ENCODE peak calls at places on chromosomes 6 and 20, in six cellular contexts. G is naive thymus-derived CD4-positive, alpha-beta T cell; W is left ventricle myocardium inferior; D is astrocyte; C is CD4-positive, CD25-positive, alpha-beta regulatory T cell; K is uterus. F is an unnamed sample. For H3K4me1 and H3K27me3, the result is how much of the 10 kb centered on the place peaks cover.

GRCh38 chr6:109794201-109794926 is 103.3 kb downstream of the FIG4 start:
- DNase-seq in G (no peak), W (no peak), D (peak), C (no peak), K (no peak), F (no peak)

GRCh38 chr20:38184098-38184497 is 19.0 kb upstream of the TGM2 start:
- DNase-seq in G (no peak), C (no peak), K (no peak), W (no peak), D (peak), F (no peak)

GRCh38 chr6:38566295-38566694 is 73.4 kb downstream of the BTBD9 start:
- DNase-seq in D (no peak), K (no peak), C (no peak), W (no peak), G (no peak), F (no peak)

GRCh38 chr6:154370545-154370944 is 13.9 kb upstream of the IPCEF1 start:
- DNase-seq in K (no peak), C (peak), D (peak), G (peak), W (no peak), F (peak)

GRCh38 chr6:158629376-158630221 is 14.9 kb downstream of the DYNLT1 start:
- DNase-seq in D (no peak), K (peak), W (no peak), C (no peak), G (peak), F (no peak)

GRCh38 chr20:19778404-19778803 is 20.3 kb downstream of the RIN2 start:
- DNase-seq in C (no peak), K (no peak), G (no peak), W (no peak), D (no peak), F (no peak)

GRCh38 chr6:26043389-26044139 is 43.7 kb upstream of the HFE start:
- DNase-seq in D (peak), C (peak), G (peak), K (peak), W (peak), F (peak)

GRCh38 chr6:91271807-91272206 is 684.9 kb upstream of the MAP3K7 start:
- DNase-seq in K (no peak), D (no peak), G (no peak), C (no peak), W (no peak), F (no peak)

DNA sequence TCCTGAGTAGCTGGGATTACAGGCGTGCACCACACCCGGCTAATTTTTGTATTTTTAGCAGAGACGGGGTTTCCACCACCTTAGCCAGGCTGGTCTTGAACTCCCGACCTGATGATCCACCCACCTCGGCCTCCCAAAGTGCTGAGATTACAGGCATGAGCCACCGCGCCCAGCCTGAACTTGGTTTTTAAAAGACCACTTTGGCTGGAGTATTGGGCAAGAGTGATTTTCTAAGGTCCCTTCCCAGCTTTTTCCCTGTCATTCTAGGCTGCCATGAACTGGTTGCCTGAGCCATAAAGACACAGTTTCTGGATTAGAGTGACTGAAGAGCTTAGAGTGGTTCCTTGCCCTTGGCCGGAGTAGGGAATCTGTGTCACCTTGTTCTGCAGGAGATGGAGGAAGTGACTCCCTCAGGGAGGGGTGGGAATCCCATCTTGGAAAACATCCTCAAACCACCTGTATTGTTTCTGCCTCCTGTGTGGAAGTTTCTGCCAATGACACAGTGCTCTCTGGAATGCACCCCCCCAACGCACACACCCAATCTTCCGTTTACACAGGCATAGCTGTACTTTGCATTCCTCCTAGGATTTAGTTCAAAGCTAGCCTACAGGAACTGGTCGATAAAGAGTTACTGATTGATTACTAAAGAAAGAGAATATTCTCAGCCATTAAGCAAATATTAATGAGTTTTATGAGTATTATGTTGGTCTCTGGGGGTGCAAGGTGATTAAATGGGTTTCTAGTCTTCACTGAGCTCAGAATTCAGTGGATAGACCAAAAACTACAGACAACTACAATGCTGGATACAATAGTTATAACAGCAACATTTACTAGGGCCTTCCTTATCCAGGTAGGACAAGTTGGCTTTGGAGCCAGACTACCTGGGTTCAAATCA is 18.2 kb downstream of the BCL2L1 start:
- DNase-seq in W (peak), K (no peak), D (peak), C (no peak), G (no peak), F (peak)
- H3K4me1 ChIP-seq in W (half or more), K (under half), D (under half), C (under half), G (under half), F (under half)

GRCh38 chr20:48750376-48750775 is 77.4 kb downstream of the PREX1 start:
- DNase-seq in K (no peak), C (no peak), G (no peak), D (no peak), W (no peak), F (no peak)
- H3K27me3 ChIP-seq in K (under half), C (under half), G (under half), D (under half), W (under half), F (under half)

GRCh38 chr20:44069203-44069931 is 117.6 kb downstream of the JPH2 start:
- DNase-seq in C (peak), W (no peak), G (peak), K (no peak), D (no peak), F (peak)
- H3K27ac ChIP-seq in C (peak), W (no peak), G (peak), K (no peak), D (no peak), F (peak)

DNA sequence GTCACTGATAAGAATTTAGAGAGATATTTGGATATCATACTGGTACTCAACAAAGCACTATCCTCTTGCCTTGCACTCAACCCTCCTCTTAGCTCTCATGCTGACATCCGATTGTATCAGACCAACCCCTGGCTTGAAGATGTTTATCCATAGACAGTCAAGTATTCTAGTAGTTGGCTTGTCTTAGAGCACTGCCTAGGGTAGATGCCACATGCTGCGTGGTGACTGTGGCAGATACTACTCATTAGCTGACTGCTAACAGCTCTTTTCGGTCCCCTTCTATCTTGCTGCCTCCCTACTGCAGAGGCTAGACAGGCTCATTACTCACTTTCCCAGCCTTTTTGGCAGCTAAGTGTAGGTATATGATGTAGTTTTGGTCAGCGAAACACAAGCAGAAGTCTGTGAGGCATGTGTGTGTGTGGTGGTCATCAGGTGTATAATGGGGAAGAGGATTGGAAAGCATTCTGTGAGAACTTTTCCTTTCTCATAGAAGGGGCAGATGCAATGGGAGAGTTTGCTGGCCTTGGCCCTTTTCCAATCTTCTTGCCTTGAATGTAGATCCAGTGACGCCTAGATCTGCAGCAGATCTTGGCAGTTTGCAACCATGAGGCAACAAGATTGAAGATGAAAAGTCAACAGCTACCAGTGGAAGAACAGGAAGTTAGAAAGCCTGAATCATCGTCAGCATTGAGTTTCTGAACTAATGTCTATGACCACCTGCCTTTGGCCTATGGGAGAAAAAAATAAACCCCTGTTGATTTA is 4.4 kb upstream of the IFNGR1 start:
- DNase-seq in G (no peak), W (no peak), C (no peak), D (peak), K (no peak), F (no peak)
- H3K4me1 ChIP-seq in G (under half), W (half or more), C (under half), D (under half), K (under half), F (under half)

GRCh38 chr6:5085638-5086293 is 625 bp downstream of the PPP1R3G start:
- DNase-seq in D (peak), C (no peak), W (peak), G (no peak), K (peak), F (peak)

GRCh38 chr6:5084192-5084786 is 852 bp upstream of the PPP1R3G start:
- DNase-seq in K (peak), D (no peak), W (peak), G (no peak), C (no peak), F (peak)

GRCh38 chr6:5087389-5087788 is 2.2 kb downstream of the PPP1R3G start:
- DNase-seq in W (peak), G (no peak), D (no peak), C (no peak), K (no peak), F (peak)

GRCh38 chr6:5084787-5085637 is at the start of gene PPP1R3G:
- DNase-seq in W (peak), K (peak), D (peak), G (no peak), C (no peak), F (peak)

DNA sequence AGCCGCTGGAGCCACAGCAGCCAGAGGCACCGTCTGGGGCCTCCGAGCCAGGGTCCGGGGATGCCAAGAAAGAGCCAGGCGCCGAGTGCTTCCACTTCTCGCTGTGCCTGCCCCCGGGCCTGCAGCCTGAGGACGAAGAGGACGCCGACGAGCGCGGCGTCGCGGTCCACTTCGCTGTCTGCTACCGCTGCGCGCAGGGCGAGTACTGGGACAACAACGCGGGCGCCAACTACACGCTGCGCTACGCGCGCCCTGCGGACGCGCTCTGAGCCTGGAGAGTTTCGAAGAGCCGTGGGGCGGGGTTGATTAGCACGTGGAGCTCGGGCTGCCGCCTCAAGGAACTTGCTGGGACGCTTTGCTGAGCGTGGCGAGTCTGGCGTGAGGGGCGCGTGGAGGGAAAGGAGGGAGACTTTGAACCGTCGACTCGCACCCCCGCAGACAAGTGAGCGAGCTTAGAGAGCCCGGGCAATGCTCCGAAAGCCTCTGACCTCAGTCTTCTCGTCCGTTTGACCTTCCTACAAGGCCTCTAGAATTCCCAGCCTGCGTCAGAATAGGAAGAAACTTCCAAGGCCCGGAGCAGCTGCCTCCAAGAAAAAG is 1.3 kb downstream of the PPP1R3G start:
- DNase-seq in C (no peak), K (no peak), W (no peak), D (no peak), G (no peak), F (no peak)
- H3K27me3 ChIP-seq in C (under half), K (under half), W (under half), D (under half), G (under half), F (under half)

F was measured in transverse colon.